ENCODE peak calls at places on chromosomes 7 and 10, in four cellular contexts. H is cardiac muscle cell, C is thoracic aorta, F is stomach. A is an unnamed sample.

GRCh38 chr7:135392701-135393100 is 117.2 kb downstream of the CNOT4 start:
- DNase-seq in C (no peak), F (no peak), H (no peak), A (no peak)

GRCh38 chr7:28733035-28733434 is 225.1 kb downstream of the TRIL start:
- DNase-seq in C (no peak), F (no peak), H (no peak), A (no peak)

GRCh38 chr7:132100981-132101380 is 475.3 kb downstream of the PLXNA4 start:
- DNase-seq in C (no peak), F (no peak), H (no peak), A (no peak)

GRCh38 chr10:90919683-90920574 is 958 bp downstream of the ANKRD1 start:
- DNase-seq in C (no peak), F (no peak), H (no peak), A (no peak)

GRCh38 chr7:435518-436366 is 83.9 kb downstream of the PDGFA start:
- DNase-seq in H (no peak), F (peak; percentile 91), C (no peak), A (no peak)

GRCh38 chr10:93034426-93034825 is 26.2 kb upstream of the CYP26C1 start:
- DNase-seq in F (no peak), C (no peak), H (peak; percentile 39), A (no peak)

GRCh38 chr7:11835260-11835659 is 3.3 kb upstream of the THSD7A start:
- DNase-seq in H (peak; percentile 31), F (no peak), C (no peak), A (no peak)

GRCh38 chr7:127766831-127767489 is 115.0 kb downstream of the SND1 start:
- DNase-seq in C (no peak), F (no peak), H (no peak), A (no peak)

GRCh38 chr7:1647961-1648631 is 22.0 kb upstream of the ELFN1 start:
- DNase-seq in F (peak; percentile 55), C (no peak), H (peak; percentile 41), A (no peak)

GRCh38 chr7:46550864-46551263 is 629.8 kb upstream of the IGFBP3 start:
- DNase-seq in F (no peak), H (no peak), C (no peak), A (no peak)

GRCh38 chr10:77223532-77224460 is 413.8 kb downstream of the KCNMA1 start:
- DNase-seq in C (no peak), H (no peak), F (no peak), A (no peak)

GRCh38 chr10:46534828-46535524 is 21.5 kb downstream of the GPRIN2 start:
- DNase-seq in H (no peak), F (peak; percentile 21), C (no peak), A (no peak)

GRCh38 chr7:44194069-44194468 is 4.8 kb upstream of the GCK start:
- DNase-seq in C (no peak), F (no peak), H (no peak), A (no peak)

GRCh38 chr7:105209870-105210269 is 178.9 kb downstream of the SRPK2 start:
- DNase-seq in C (no peak), F (no peak), H (no peak), A (no peak)

GRCh38 chr7:74665296-74665938 is 7.9 kb downstream of the GTF2I start:
- DNase-seq in H (no peak), C (no peak), F (no peak), A (no peak)

GRCh38 chr10:53846809-53847208 is 954.2 kb downstream of the PCDH15 start:
- DNase-seq in F (no peak), H (no peak), C (no peak), A (no peak)

GRCh38 chr7:27170936-27171635 is 3.0 kb downstream of the HOXA10 start:
- DNase-seq in F (no peak), C (no peak), H (no peak), A (no peak)

GRCh38 chr7:136336932-136337331 is 359.8 kb upstream of the MTPN start:
- DNase-seq in F (no peak), C (no peak), H (no peak), A (no peak)

DNA sequence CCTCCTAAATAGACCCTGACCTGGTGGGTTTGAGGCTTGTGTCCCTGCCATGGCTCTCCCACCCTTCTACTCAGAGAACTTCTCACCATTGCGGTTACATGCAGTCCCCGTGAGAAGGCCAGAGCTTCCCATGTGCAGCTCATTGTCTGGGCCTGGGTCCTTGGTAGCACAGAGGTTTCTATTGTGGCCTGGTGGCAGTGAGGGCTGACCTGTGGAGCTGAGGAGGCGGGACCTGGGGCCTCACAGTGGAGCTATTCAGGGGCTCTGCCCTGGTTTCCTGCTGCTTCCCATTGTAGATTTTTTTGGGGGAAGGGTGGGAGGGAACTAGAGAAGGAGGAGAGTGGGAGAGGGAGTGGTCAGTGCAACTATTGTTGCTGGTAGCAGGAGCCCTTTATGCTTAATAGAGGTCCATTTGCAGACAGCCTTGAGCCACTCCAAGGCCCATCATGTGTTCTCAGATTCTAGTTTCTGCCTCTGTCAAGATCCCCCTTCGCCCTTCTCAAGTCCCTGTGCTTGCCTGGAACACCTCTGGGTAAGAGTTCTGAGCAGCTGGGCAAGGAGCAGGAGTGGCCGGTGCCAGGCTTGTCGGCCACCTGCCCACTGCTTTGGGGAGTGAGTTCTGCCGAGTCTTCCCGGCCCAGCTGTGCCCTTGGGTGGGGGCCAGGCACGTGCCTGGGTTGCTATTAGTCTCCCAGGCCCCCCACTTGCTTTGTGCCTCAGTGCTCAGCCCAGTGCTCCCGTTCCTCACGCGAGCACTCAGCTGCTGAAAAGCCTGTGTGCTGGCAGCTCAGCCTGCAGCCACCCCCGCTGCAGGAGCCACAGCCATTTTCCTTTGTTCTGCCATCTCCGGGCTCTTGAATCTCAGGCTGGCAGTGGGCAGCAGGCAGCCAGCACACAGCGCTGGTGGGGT is 10.7 kb downstream of the TSPAN14 start:
- DNase-seq in H (no peak), C (no peak), F (peak; percentile 47), A (no peak)
- H3K4me1 ChIP-seq in H (peaks cover 85% of the 10 kb centered on the region), C (peaks cover 37% of the 10 kb centered on the region), F (peaks cover 87% of the 10 kb centered on the region), A (peaks cover 21% of the 10 kb centered on the region)

GRCh38 chr10:71714592-71714991 is 5.0 kb downstream of the C10orf105 start:
- DNase-seq in F (no peak), C (no peak), H (no peak), A (no peak)

GRCh38 chr10:71717056-71717755 is 2.4 kb downstream of the C10orf105 start:
- DNase-seq in F (no peak), H (no peak), C (no peak), A (no peak)

GRCh38 chr10:71716406-71716805 is 3.2 kb downstream of the C10orf105 start:
- DNase-seq in H (no peak), F (no peak), C (no peak), A (no peak)

GRCh38 chr10:71715026-71715425 is 4.6 kb downstream of the C10orf105 start:
- DNase-seq in H (no peak), C (no peak), F (no peak), A (no peak)

DNA sequence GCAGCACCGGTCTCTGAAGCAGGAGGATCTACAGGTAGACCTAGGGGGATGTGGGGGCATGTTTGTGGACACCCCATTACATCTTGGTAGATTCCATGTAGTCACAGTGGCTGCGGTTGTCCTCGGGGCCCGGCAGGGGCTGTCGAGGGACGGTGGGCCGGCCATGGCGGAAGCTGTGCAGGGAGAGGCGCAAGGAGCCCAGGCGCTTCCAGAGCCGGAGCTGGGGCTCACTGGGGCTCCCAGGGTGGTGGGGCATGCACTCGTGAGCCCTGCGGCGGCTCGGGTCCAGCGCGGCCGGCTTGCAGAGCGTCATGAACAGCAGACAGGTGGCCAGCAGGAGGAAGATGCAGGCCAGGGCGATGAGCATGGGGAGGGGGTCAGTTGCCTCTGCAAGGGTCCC is 3.7 kb downstream of the C10orf105 start:
- DNase-seq in F (no peak), C (no peak), H (no peak), A (no peak)
- H3K4me1 ChIP-seq in F (peaks cover 42% of the 10 kb centered on the region), C (peaks cover 34% of the 10 kb centered on the region), H (peaks cover 8% of the 10 kb centered on the region), A (peaks cover 8% of the 10 kb centered on the region)

GRCh38 chr7:142348921-142349401 is 91.1 kb upstream of the PRSS58 start:
- DNase-seq in H (no peak), C (no peak), F (no peak), A (no peak)
- H3K4me1 ChIP-seq in H (no peaks in the 10 kb centered on the region), C (no peaks in the 10 kb centered on the region), F (no peaks in the 10 kb centered on the region), A (peaks cover 3% of the 10 kb centered on the region)

GRCh38 chr7:31955021-31955420 is 115.2 kb downstream of the PDE1C start:
- DNase-seq in H (peak; percentile 16), F (no peak), C (no peak), A (no peak)
- H3K4me1 ChIP-seq in H (no peaks in the 10 kb centered on the region), F (no peaks in the 10 kb centered on the region), C (no peaks in the 10 kb centered on the region), A (no peaks in the 10 kb centered on the region)

GRCh38 chr7:41685684-41686083 is 17.2 kb downstream of the INHBA start:
- DNase-seq in F (no peak), H (no peak), C (no peak), A (no peak)

GRCh38 chr7:41693150-41693997 is 9.5 kb downstream of the INHBA start:
- DNase-seq in C (no peak), H (peak; percentile 74), F (no peak), A (no peak)

GRCh38 chr7:41688012-41688625 is 14.8 kb downstream of the INHBA start:
- DNase-seq in F (no peak), C (no peak), H (no peak), A (no peak)

GRCh38 chr7:41691286-41691966 is 11.5 kb downstream of the INHBA start:
- DNase-seq in C (no peak), F (no peak), H (no peak), A (no peak)

DNA sequence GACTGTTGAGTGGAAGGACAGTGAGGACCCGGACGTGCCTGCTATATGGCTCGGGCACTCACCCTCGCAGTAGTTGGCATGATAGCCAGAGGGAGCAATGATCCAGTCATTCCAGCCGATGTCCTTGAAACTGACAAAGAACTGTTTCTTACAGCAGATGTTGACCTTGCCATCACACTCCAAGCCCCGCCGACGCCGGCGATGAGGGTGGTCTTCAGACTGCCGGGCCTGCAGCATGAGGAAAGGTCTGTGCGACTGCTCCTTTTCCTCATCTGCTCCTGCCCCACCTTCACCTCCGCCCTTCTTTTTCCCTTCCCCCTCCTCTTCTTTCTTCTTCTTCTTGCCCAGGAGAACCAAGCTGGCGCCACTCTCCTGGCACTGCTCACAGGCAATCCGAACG is 13.1 kb downstream of the INHBA start:
- DNase-seq in H (no peak), C (no peak), F (no peak), A (no peak)
- H3K4me1 ChIP-seq in H (peaks cover 39% of the 10 kb centered on the region), C (peaks cover 24% of the 10 kb centered on the region), F (no peaks in the 10 kb centered on the region), A (peaks cover 1% of the 10 kb centered on the region)

DNA sequence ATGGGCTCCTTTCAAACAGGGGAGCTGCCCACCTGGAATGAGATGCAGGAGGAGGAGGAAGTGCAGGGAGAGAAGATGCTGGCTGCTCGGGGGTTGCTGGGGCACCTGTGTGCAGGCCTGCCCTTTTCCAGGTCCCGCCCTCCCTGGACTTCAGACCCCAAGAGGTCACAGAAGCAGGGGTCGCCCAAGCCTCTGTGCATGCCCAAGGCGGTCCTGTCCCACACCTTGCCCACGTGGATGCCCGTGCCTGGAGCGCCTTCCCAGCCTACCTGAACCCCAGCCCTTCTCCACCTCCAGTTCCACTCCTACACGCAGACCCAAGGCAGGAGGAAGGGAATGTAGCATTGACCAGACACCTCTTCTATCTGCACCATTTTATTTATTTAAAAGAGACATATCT is 71.3 kb downstream of the SH3PXD2A start:
- DNase-seq in C (no peak), H (no peak), F (no peak), A (no peak)
- H3K4me1 ChIP-seq in C (peaks cover 3% of the 10 kb centered on the region), H (peaks cover 39% of the 10 kb centered on the region), F (peaks cover 16% of the 10 kb centered on the region), A (no peaks in the 10 kb centered on the region)

GRCh38 chr10:127149613-127150081 is 46.7 kb downstream of the INSYN2A start:
- DNase-seq in F (no peak), H (peak; percentile 10), C (no peak), A (peak; percentile 27)

GRCh38 chr10:127150136-127150535 is 46.3 kb downstream of the INSYN2A start:
- DNase-seq in C (no peak), H (peak; percentile 22), F (no peak), A (no peak)

GRCh38 chr10:127148066-127148932 is 48.1 kb downstream of the INSYN2A start:
- DNase-seq in F (no peak), C (no peak), H (peak; percentile 84), A (no peak)

GRCh38 chr10:127151541-127151940 is 44.9 kb downstream of the INSYN2A start:
- DNase-seq in C (no peak), H (no peak), F (no peak), A (no peak)

GRCh38 chr10:127148933-127149220 is 47.5 kb downstream of the INSYN2A start:
- DNase-seq in H (peak; percentile 63), F (no peak), C (no peak), A (no peak)
- H3K4me1 ChIP-seq in H (no peaks in the 10 kb centered on the region), F (no peaks in the 10 kb centered on the region), C (no peaks in the 10 kb centered on the region), A (peaks cover 8% of the 10 kb centered on the region)

A was measured in iPS DF 6.9.